ENCODE peak calls at places on chromosomes 1 and 21, in nine cellular contexts. One of them, this sample, is unnamed.

GRCh38 chr1:183676515-183677189 is 23.5 kb upstream of the APOBEC4 start:
- DNase-seq in PC-3: peak; percentile 33
- DNase-seq in HCT116: no peak
- DNase-seq in H1: no peak
- DNase-seq in MM.1S: no peak
- DNase-seq in GM12878: no peak
- DNase-seq in fibroblast of lung: peak; percentile 37
- DNase-seq in K562: no peak
- DNase-seq in keratinocyte: no peak
- DNase-seq in this sample: peak; percentile 45

GRCh38 chr1:43372172-43372571 is 4.4 kb upstream of the ELOVL1 start:
- DNase-seq in GM12878: no peak
- DNase-seq in K562: no peak
- DNase-seq in fibroblast of lung: peak; percentile 27
- DNase-seq in HCT116: peak; percentile 42
- DNase-seq in MM.1S: no peak
- DNase-seq in PC-3: peak; percentile 60
- DNase-seq in H1: no peak
- DNase-seq in keratinocyte: no peak
- DNase-seq in this sample: no peak

GRCh38 chr1:222634180-222635013 is 16.5 kb downstream of the MIA3 start:
- DNase-seq in HCT116: peak; percentile 85
- DNase-seq in H1: peak; percentile 64
- DNase-seq in K562: peak; percentile 62
- DNase-seq in fibroblast of lung: peak; percentile 76
- DNase-seq in PC-3: peak; percentile 100
- DNase-seq in GM12878: no peak
- DNase-seq in keratinocyte: peak; percentile 78
- DNase-seq in MM.1S: peak; percentile 94
- DNase-seq in this sample: peak; percentile 93

GRCh38 chr1:228830954-228831481 is 95.7 kb downstream of the RHOU start:
- DNase-seq in GM12878: peak; percentile 46
- DNase-seq in H1: no peak
- DNase-seq in HCT116: peak; percentile 64
- DNase-seq in PC-3: peak; percentile 87
- DNase-seq in keratinocyte: no peak
- DNase-seq in K562: no peak
- DNase-seq in fibroblast of lung: peak; percentile 83
- DNase-seq in MM.1S: no peak
- DNase-seq in this sample: no peak

GRCh38 chr1:214244252-214244651 is 36.7 kb upstream of the SMYD2 start:
- DNase-seq in fibroblast of lung: no peak
- DNase-seq in GM12878: no peak
- DNase-seq in H1: no peak
- DNase-seq in keratinocyte: no peak
- DNase-seq in K562: no peak
- DNase-seq in PC-3: no peak
- DNase-seq in MM.1S: no peak
- DNase-seq in HCT116: no peak
- DNase-seq in this sample: no peak

GRCh38 chr21:37257526-37257966 is 9.6 kb downstream of the VPS26C start:
- DNase-seq in keratinocyte: no peak
- DNase-seq in MM.1S: no peak
- DNase-seq in H1: no peak
- DNase-seq in GM12878: no peak
- DNase-seq in fibroblast of lung: peak; percentile 33
- DNase-seq in HCT116: no peak
- DNase-seq in PC-3: peak; percentile 47
- DNase-seq in K562: no peak
- DNase-seq in this sample: peak; percentile 46

GRCh38 chr1:114466334-114467014 is 44.5 kb downstream of the TRIM33 start:
- DNase-seq in H1: no peak
- DNase-seq in keratinocyte: no peak
- DNase-seq in K562: no peak
- DNase-seq in HCT116: no peak
- DNase-seq in fibroblast of lung: no peak
- DNase-seq in GM12878: no peak
- DNase-seq in MM.1S: no peak
- DNase-seq in PC-3: no peak
- DNase-seq in this sample: no peak

GRCh38 chr1:200838676-200839445 is 33.9 kb upstream of the GPR25 start:
- DNase-seq in PC-3: no peak
- DNase-seq in keratinocyte: no peak
- DNase-seq in H1: no peak
- DNase-seq in GM12878: no peak
- DNase-seq in fibroblast of lung: peak; percentile 69
- DNase-seq in K562: no peak
- DNase-seq in HCT116: no peak
- DNase-seq in MM.1S: no peak
- DNase-seq in this sample: no peak

GRCh38 chr1:29470087-29470787 is 233.9 kb downstream of the PTPRU start:
- DNase-seq in HCT116: no peak
- DNase-seq in PC-3: no peak
- DNase-seq in fibroblast of lung: no peak
- DNase-seq in K562: no peak
- DNase-seq in keratinocyte: no peak
- DNase-seq in H1: no peak
- DNase-seq in GM12878: no peak
- DNase-seq in MM.1S: no peak
- DNase-seq in this sample: no peak

GRCh38 chr1:63368131-63368530 is 704 bp downstream of the ALG6 start:
- DNase-seq in HCT116: no peak
- DNase-seq in keratinocyte: no peak
- DNase-seq in H1: no peak
- DNase-seq in fibroblast of lung: no peak
- DNase-seq in PC-3: no peak
- DNase-seq in MM.1S: peak; percentile 16
- DNase-seq in K562: no peak
- DNase-seq in GM12878: no peak
- DNase-seq in this sample: peak; percentile 21

GRCh38 chr21:25790122-25790951 is 55.6 kb downstream of the GABPA start:
- DNase-seq in keratinocyte: no peak
- DNase-seq in GM12878: no peak
- DNase-seq in PC-3: peak; percentile 58
- DNase-seq in K562: peak; percentile 11
- DNase-seq in HCT116: peak; percentile 34
- DNase-seq in MM.1S: peak; percentile 66
- DNase-seq in fibroblast of lung: peak; percentile 28
- DNase-seq in H1: no peak
- DNase-seq in this sample: peak; percentile 79

DNA sequence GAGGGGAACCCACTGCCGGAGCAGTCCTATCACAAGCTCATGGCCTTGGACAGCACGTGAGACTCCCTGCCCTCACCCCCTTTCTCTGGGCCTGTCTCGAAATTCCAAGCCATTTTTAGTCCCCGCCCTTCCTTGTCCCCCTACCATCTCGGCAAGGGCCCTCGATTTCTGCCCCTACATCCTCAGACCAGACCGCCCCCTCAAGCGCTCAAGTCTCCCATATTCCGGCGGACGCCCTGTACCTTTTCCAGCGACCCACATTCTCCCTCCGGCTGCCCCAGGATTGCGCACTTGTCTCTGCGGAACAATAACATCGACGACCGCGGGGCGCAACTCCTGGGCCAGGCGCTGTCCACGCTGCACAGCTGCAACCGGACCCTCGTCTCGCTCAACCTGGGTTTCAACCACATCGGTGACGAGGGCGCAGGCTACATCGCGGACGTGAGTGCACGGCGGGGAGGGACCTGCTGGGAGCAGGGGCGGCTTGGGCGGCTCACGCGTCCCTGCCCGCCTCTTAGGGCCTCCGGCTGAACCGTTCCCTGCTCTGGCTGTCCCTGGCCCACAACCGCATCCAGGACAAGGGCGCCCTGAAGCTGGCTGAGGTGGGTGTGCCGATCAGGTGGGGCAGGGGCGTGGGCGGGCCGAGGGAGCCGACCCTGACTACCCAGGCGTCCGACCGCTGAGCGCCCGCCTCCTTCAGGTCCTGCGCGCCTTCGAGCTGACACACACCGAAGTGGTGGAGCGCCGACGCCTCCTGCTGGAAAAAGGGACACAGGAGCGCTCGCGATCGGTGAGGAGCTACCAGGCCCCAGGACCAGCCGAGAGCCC is 7.0 kb downstream of the LRRC71 start:
- DNase-seq in PC-3: peak; percentile 91
- DNase-seq in K562: peak; percentile 79
- DNase-seq in GM12878: no peak
- DNase-seq in H1: peak; percentile 90
- DNase-seq in MM.1S: peak; percentile 73
- DNase-seq in HCT116: peak; percentile 66
- DNase-seq in keratinocyte: no peak
- DNase-seq in fibroblast of lung: peak; percentile 66
- DNase-seq in this sample: peak; percentile 85
- TF ChIP-seq EZH2 in PC-3: no peak
- TF ChIP-seq EZH2 in K562: no peak
- TF ChIP-seq EZH2 in GM12878: no peak
- TF ChIP-seq EZH2 in H1: peak; percentile 83
- TF ChIP-seq EZH2 in MM.1S: no peak
- TF ChIP-seq EZH2 in HCT116: no peak
- TF ChIP-seq EZH2 in keratinocyte: peak; percentile 65
- TF ChIP-seq EZH2 in fibroblast of lung: no peak
- TF ChIP-seq EZH2 in this sample: no peak

GRCh38 chr21:28436286-28436932 is 556.3 kb downstream of the LTN1 start:
- DNase-seq in HCT116: no peak
- DNase-seq in K562: no peak
- DNase-seq in MM.1S: no peak
- DNase-seq in fibroblast of lung: peak; percentile 77
- DNase-seq in PC-3: peak; percentile 79
- DNase-seq in GM12878: no peak
- DNase-seq in keratinocyte: no peak
- DNase-seq in H1: no peak
- DNase-seq in this sample: no peak
- H3K27ac ChIP-seq in HCT116: no peak overlapping the region
- H3K27ac ChIP-seq in K562: no peak overlapping the region
- H3K27ac ChIP-seq in MM.1S: no peak overlapping the region
- H3K27ac ChIP-seq in fibroblast of lung: no peak overlapping the region
- H3K27ac ChIP-seq in PC-3: peak overlapping the region; percentile 55
- H3K27ac ChIP-seq in GM12878: no peak overlapping the region
- H3K27ac ChIP-seq in keratinocyte: no peak overlapping the region
- H3K27ac ChIP-seq in H1: no peak overlapping the region
- H3K27ac ChIP-seq in this sample: no peak overlapping the region

DNA sequence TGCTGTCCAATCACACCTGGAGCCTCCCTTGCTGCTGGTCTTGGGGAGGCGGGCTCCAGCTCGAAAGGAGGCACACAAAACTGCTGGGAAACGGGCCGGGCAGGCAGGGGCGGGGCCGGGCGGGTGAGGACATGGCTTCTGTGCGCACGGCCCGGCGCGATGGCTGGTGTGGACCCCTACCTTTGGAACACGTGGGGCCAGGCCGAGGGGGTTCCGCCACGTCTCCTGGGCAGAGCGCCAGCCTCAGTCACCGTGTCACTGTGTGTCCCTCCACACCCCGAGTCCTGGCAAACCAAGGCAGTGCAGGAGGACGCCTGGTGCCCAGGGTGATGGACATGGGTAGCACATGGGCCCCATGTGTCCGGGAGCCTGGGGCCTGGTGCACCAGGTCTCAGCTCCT is 42.0 kb upstream of the ADARB1 start:
- DNase-seq in PC-3: no peak
- DNase-seq in K562: no peak
- DNase-seq in H1: no peak
- DNase-seq in HCT116: no peak
- DNase-seq in MM.1S: no peak
- DNase-seq in GM12878: no peak
- DNase-seq in fibroblast of lung: no peak
- DNase-seq in keratinocyte: no peak
- DNase-seq in this sample: no peak
- H3K4me1 ChIP-seq in PC-3: no peaks in the 10 kb centered on the region
- H3K4me1 ChIP-seq in K562: no peaks in the 10 kb centered on the region
- H3K4me1 ChIP-seq in H1: peaks cover 7% of the 10 kb centered on the region
- H3K4me1 ChIP-seq in HCT116: no peaks in the 10 kb centered on the region
- H3K4me1 ChIP-seq in MM.1S: no peaks in the 10 kb centered on the region
- H3K4me1 ChIP-seq in GM12878: no peaks in the 10 kb centered on the region
- H3K4me1 ChIP-seq in fibroblast of lung: peaks cover 15% of the 10 kb centered on the region
- H3K4me1 ChIP-seq in keratinocyte: peaks cover 6% of the 10 kb centered on the region
- H3K4me1 ChIP-seq in this sample: peaks cover 7% of the 10 kb centered on the region

GRCh38 chr1:75134939-75135828 is 996 bp downstream of the LHX8 start:
- DNase-seq in PC-3: no peak
- DNase-seq in K562: no peak
- DNase-seq in MM.1S: peak; percentile 60
- DNase-seq in HCT116: no peak
- DNase-seq in keratinocyte: no peak
- DNase-seq in fibroblast of lung: peak; percentile 5
- DNase-seq in H1: peak; percentile 79
- DNase-seq in GM12878: no peak
- DNase-seq in this sample: peak; percentile 21

GRCh38 chr1:75134656-75134938 is 409 bp downstream of the LHX8 start:
- DNase-seq in PC-3: no peak
- DNase-seq in H1: no peak
- DNase-seq in K562: no peak
- DNase-seq in HCT116: no peak
- DNase-seq in MM.1S: peak; percentile 51
- DNase-seq in keratinocyte: no peak
- DNase-seq in fibroblast of lung: no peak
- DNase-seq in GM12878: no peak
- DNase-seq in this sample: no peak

GRCh38 chr1:75135829-75136142 is 1.6 kb downstream of the LHX8 start:
- DNase-seq in fibroblast of lung: no peak
- DNase-seq in keratinocyte: no peak
- DNase-seq in MM.1S: no peak
- DNase-seq in PC-3: no peak
- DNase-seq in GM12878: no peak
- DNase-seq in K562: no peak
- DNase-seq in H1: no peak
- DNase-seq in HCT116: no peak
- DNase-seq in this sample: no peak

GRCh38 chr1:75136921-75137641 is 2.9 kb downstream of the LHX8 start:
- DNase-seq in K562: no peak
- DNase-seq in fibroblast of lung: peak; percentile 6
- DNase-seq in PC-3: no peak
- DNase-seq in H1: peak; percentile 63
- DNase-seq in keratinocyte: no peak
- DNase-seq in GM12878: no peak
- DNase-seq in MM.1S: no peak
- DNase-seq in HCT116: no peak
- DNase-seq in this sample: no peak

GRCh38 chr1:75136158-75136815 is 2.1 kb downstream of the LHX8 start:
- DNase-seq in K562: no peak
- DNase-seq in keratinocyte: no peak
- DNase-seq in HCT116: no peak
- DNase-seq in H1: peak; percentile 81
- DNase-seq in PC-3: no peak
- DNase-seq in fibroblast of lung: no peak
- DNase-seq in GM12878: no peak
- DNase-seq in MM.1S: peak; percentile 48
- DNase-seq in this sample: no peak
- TF ChIP-seq EZH2 in K562: no peak
- TF ChIP-seq EZH2 in keratinocyte: no peak
- TF ChIP-seq EZH2 in HCT116: no peak
- TF ChIP-seq EZH2 in H1: peak; percentile 39
- TF ChIP-seq EZH2 in PC-3: no peak
- TF ChIP-seq EZH2 in fibroblast of lung: no peak
- TF ChIP-seq EZH2 in GM12878: no peak
- TF ChIP-seq EZH2 in MM.1S: no peak
- TF ChIP-seq EZH2 in this sample: peak; percentile 80

GRCh38 chr1:24558902-24559791 is 3.3 kb downstream of the NCMAP start:
- DNase-seq in MM.1S: peak; percentile 22
- DNase-seq in PC-3: peak; percentile 88
- DNase-seq in keratinocyte: no peak
- DNase-seq in K562: no peak
- DNase-seq in GM12878: no peak
- DNase-seq in fibroblast of lung: peak; percentile 80
- DNase-seq in HCT116: peak; percentile 48
- DNase-seq in H1: peak; percentile 82
- DNase-seq in this sample: no peak
- H3K27ac ChIP-seq in MM.1S: no peak overlapping the region
- H3K27ac ChIP-seq in PC-3: no peak overlapping the region
- H3K27ac ChIP-seq in keratinocyte: no peak overlapping the region
- H3K27ac ChIP-seq in K562: no peak overlapping the region
- H3K27ac ChIP-seq in GM12878: no peak overlapping the region
- H3K27ac ChIP-seq in fibroblast of lung: no peak overlapping the region
- H3K27ac ChIP-seq in HCT116: no peak overlapping the region
- H3K27ac ChIP-seq in H1: no peak overlapping the region
- H3K27ac ChIP-seq in this sample: no peak overlapping the region

GRCh38 chr1:31923905-31924304 is 14.3 kb downstream of the PTP4A2 start:
- DNase-seq in PC-3: no peak
- DNase-seq in HCT116: no peak
- DNase-seq in keratinocyte: no peak
- DNase-seq in K562: no peak
- DNase-seq in H1: no peak
- DNase-seq in fibroblast of lung: no peak
- DNase-seq in MM.1S: no peak
- DNase-seq in GM12878: no peak
- DNase-seq in this sample: no peak
- H3K4me1 ChIP-seq in PC-3: peaks cover 15% of the 10 kb centered on the region
- H3K4me1 ChIP-seq in HCT116: peaks cover 66% of the 10 kb centered on the region
- H3K4me1 ChIP-seq in keratinocyte: no peaks in the 10 kb centered on the region
- H3K4me1 ChIP-seq in K562: peaks cover 50% of the 10 kb centered on the region
- H3K4me1 ChIP-seq in H1: peaks cover 6% of the 10 kb centered on the region
- H3K4me1 ChIP-seq in fibroblast of lung: no peaks in the 10 kb centered on the region
- H3K4me1 ChIP-seq in MM.1S: peaks cover 9% of the 10 kb centered on the region
- H3K4me1 ChIP-seq in GM12878: peaks cover 19% of the 10 kb centered on the region
- H3K4me1 ChIP-seq in this sample: peaks cover 32% of the 10 kb centered on the region

This sample was measured in A673.